ENCODE peak calls at places on chromosome 15, in nine cellular contexts. W, I, K, P, J, L, R, A and Q are unnamed samples.

GRCh38 chr15:95737051-95737450 is 593.4 kb upstream of the NR2F2 start:
- DNase-seq in W (no peak), I (no peak), K (no peak), P (no peak), J (no peak), L (no peak), R (no peak), A (no peak), Q (no peak)

GRCh38 chr15:69718916-69719315 is 266.3 kb downstream of the RPLP1 start:
- DNase-seq in W (no peak), I (peak), K (no peak), P (no peak), J (no peak), L (no peak), R (peak), A (no peak), Q (no peak)

GRCh38 chr15:100732359-100733055 is 130.1 kb downstream of the ASB7 start:
- DNase-seq in W (no peak), I (no peak), K (no peak), P (peak), J (no peak), L (no peak), R (no peak), A (peak), Q (no peak)

GRCh38 chr15:73369073-73369694 is 426 bp upstream of the HCN4 start:
- DNase-seq in W (peak), I (no peak), K (no peak), P (no peak), J (no peak), L (no peak), R (no peak), A (no peak), Q (no peak)

GRCh38 chr15:62413786-62414185 is 248.7 kb upstream of the C2CD4B start:
- DNase-seq in W (no peak), I (no peak), K (no peak), P (no peak), J (no peak), L (no peak), R (no peak), A (no peak), Q (no peak)

GRCh38 chr15:62779041-62779810 is 263.3 kb upstream of the TPM1 start:
- DNase-seq in W (no peak), I (peak), K (no peak), P (no peak), J (no peak), L (no peak), R (no peak), A (no peak), Q (no peak)

GRCh38 chr15:72196409-72197044 is 1.1 kb downstream of the GRAMD2A start:
- DNase-seq in W (no peak), I (no peak), K (no peak), P (no peak), J (no peak), L (no peak), R (no peak), A (no peak), Q (no peak)

GRCh38 chr15:101305820-101306255 is 10.8 kb upstream of the SNRPA1 start:
- DNase-seq in W (no peak), I (no peak), K (no peak), P (no peak), J (no peak), L (no peak), R (no peak), A (no peak), Q (no peak)

GRCh38 chr15:77493324-77493907 is 72.7 kb downstream of the HMG20A start:
- DNase-seq in W (no peak), I (no peak), K (no peak), P (no peak), J (no peak), L (no peak), R (no peak), A (no peak), Q (no peak)

GRCh38 chr15:78808550-78808949 is 2.7 kb downstream of the ADAMTS7 start:
- DNase-seq in W (no peak), I (peak), K (peak), P (no peak), J (peak), L (no peak), R (peak), A (no peak), Q (peak)

GRCh38 chr15:78072080-78072892 is 5.2 kb downstream of the TBC1D2B start:
- DNase-seq in W (no peak), I (no peak), K (no peak), P (no peak), J (no peak), L (no peak), R (no peak), A (peak), Q (peak)

GRCh38 chr15:58629625-58630024 is 119.9 kb downstream of the ADAM10 start:
- DNase-seq in W (no peak), I (peak), K (no peak), P (no peak), J (no peak), L (no peak), R (no peak), A (no peak), Q (no peak)

GRCh38 chr15:69762373-69763148 is 309.9 kb downstream of the RPLP1 start:
- DNase-seq in W (no peak), I (no peak), K (no peak), P (no peak), J (no peak), L (no peak), R (no peak), A (no peak), Q (peak)

GRCh38 chr15:65583701-65584100 is 27.2 kb downstream of the INTS14 start:
- DNase-seq in W (peak), I (no peak), K (no peak), P (no peak), J (no peak), L (no peak), R (peak), A (no peak), Q (peak)

GRCh38 chr15:56915888-56916287 is 2.6 kb upstream of the TCF12 start:
- DNase-seq in W (no peak), I (no peak), K (no peak), P (no peak), J (no peak), L (no peak), R (no peak), A (no peak), Q (no peak)

GRCh38 chr15:100642217-100642949 is 40.0 kb downstream of the ASB7 start:
- DNase-seq in W (no peak), I (no peak), K (no peak), P (no peak), J (no peak), L (no peak), R (no peak), A (no peak), Q (no peak)

GRCh38 chr15:90209591-90209990 is 8.5 kb downstream of the SEMA4B start:
- DNase-seq in W (no peak), I (no peak), K (no peak), P (no peak), J (no peak), L (no peak), R (peak), A (no peak), Q (no peak)

GRCh38 chr15:92902723-92903587 is 2.8 kb downstream of the CHD2 start:
- DNase-seq in W (no peak), I (no peak), K (no peak), P (no peak), J (peak), L (no peak), R (no peak), A (no peak), Q (no peak)

GRCh38 chr15:89672221-89673161 is 6.7 kb downstream of the PLIN1 start:
- DNase-seq in W (no peak), I (no peak), K (no peak), P (no peak), J (no peak), L (no peak), R (no peak), A (no peak), Q (no peak)

GRCh38 chr15:69854521-69855171 is 243.1 kb downstream of the TLE3 start:
- DNase-seq in W (no peak), I (no peak), K (no peak), P (no peak), J (no peak), L (no peak), R (no peak), A (peak), Q (no peak)

GRCh38 chr15:72593838-72594237 is 60.7 kb upstream of the GOLGA6B start:
- DNase-seq in W (no peak), I (no peak), K (no peak), P (no peak), J (no peak), L (no peak), R (no peak), A (no peak), Q (no peak)

GRCh38 chr15:31032959-31033358 is 41.5 kb upstream of the MTMR10 start:
- DNase-seq in W (no peak), I (no peak), K (no peak), P (no peak), J (no peak), L (no peak), R (no peak), A (peak), Q (no peak)

GRCh38 chr15:85500060-85500708 is 119.8 kb downstream of the AKAP13 start:
- DNase-seq in W (no peak), I (no peak), K (no peak), P (no peak), J (no peak), L (no peak), R (no peak), A (no peak), Q (no peak)

GRCh38 chr15:40157748-40158447 is 3.0 kb upstream of the BUB1B start:
- DNase-seq in W (no peak), I (no peak), K (no peak), P (no peak), J (no peak), L (no peak), R (no peak), A (no peak), Q (no peak)

GRCh38 chr15:33021806-33022389 is 172.6 kb downstream of the FMN1 start:
- DNase-seq in W (no peak), I (no peak), K (no peak), P (no peak), J (peak), L (no peak), R (no peak), A (no peak), Q (peak)

GRCh38 chr15:50166216-50166615 is 15.8 kb upstream of the SLC27A2 start:
- DNase-seq in W (no peak), I (no peak), K (no peak), P (no peak), J (peak), L (no peak), R (no peak), A (peak), Q (no peak)

GRCh38 chr15:31366169-31366734 is 39.6 kb downstream of the KLF13 start:
- DNase-seq in W (no peak), I (no peak), K (no peak), P (no peak), J (no peak), L (no peak), R (peak), A (no peak), Q (no peak)

GRCh38 chr15:82231233-82231632 is 31.3 kb downstream of the EFL1 start:
- DNase-seq in W (no peak), I (no peak), K (no peak), P (no peak), J (no peak), L (no peak), R (peak), A (no peak), Q (no peak)

GRCh38 chr15:91289324-91289723 is 189.3 kb downstream of the SV2B start:
- DNase-seq in W (no peak), I (no peak), K (no peak), P (no peak), J (peak), L (no peak), R (no peak), A (no peak), Q (no peak)